ENCODE peak calls at places on chromosomes 4 and X, in nine cellular contexts. One of them, this sample, is unnamed. For H3K4me1, the result is how much of the 10 kb centered on the place peaks cover.

GRCh38 chrX:27186671-27187070 is 276.5 kb downstream of the PPP4R3C start:
- DNase-seq in stomach: no peak
- DNase-seq in heart left ventricle: no peak
- DNase-seq in IMR-90: peak
- DNase-seq in transverse colon: peak
- DNase-seq in endothelial cell of umbilical vein: peak
- DNase-seq in adrenal gland: peak
- DNase-seq in esophagus squamous epithelium: no peak
- DNase-seq in suprapubic skin: no peak
- DNase-seq in this sample: no peak

GRCh38 chr4:121876976-121877773 is 6.9 kb upstream of the BBS7 start:
- DNase-seq in stomach: no peak
- DNase-seq in heart left ventricle: no peak
- DNase-seq in IMR-90: peak
- DNase-seq in transverse colon: no peak
- DNase-seq in endothelial cell of umbilical vein: no peak
- DNase-seq in adrenal gland: no peak
- DNase-seq in esophagus squamous epithelium: no peak
- DNase-seq in suprapubic skin: no peak
- DNase-seq in this sample: no peak

GRCh38 chrX:13283968-13284914 is 35.6 kb downstream of the ATXN3L start:
- DNase-seq in stomach: no peak
- DNase-seq in heart left ventricle: no peak
- DNase-seq in IMR-90: peak
- DNase-seq in transverse colon: no peak
- DNase-seq in endothelial cell of umbilical vein: peak
- DNase-seq in adrenal gland: no peak
- DNase-seq in esophagus squamous epithelium: no peak
- DNase-seq in suprapubic skin: no peak
- DNase-seq in this sample: no peak

GRCh38 chrX:22109442-22109841 is 77.3 kb downstream of the PHEX start:
- DNase-seq in stomach: no peak
- DNase-seq in heart left ventricle: no peak
- DNase-seq in IMR-90: peak
- DNase-seq in transverse colon: no peak
- DNase-seq in endothelial cell of umbilical vein: no peak
- DNase-seq in adrenal gland: no peak
- DNase-seq in esophagus squamous epithelium: no peak
- DNase-seq in suprapubic skin: no peak
- DNase-seq in this sample: no peak

GRCh38 chr4:105126311-105127153 is 20.1 kb upstream of the TET2 start:
- DNase-seq in stomach: no peak
- DNase-seq in heart left ventricle: no peak
- DNase-seq in IMR-90: peak
- DNase-seq in transverse colon: no peak
- DNase-seq in endothelial cell of umbilical vein: peak
- DNase-seq in adrenal gland: no peak
- DNase-seq in esophagus squamous epithelium: no peak
- DNase-seq in suprapubic skin: no peak
- DNase-seq in this sample: no peak

GRCh38 chrX:11663875-11664210 is 1.9 kb downstream of the ARHGAP6 start:
- DNase-seq in stomach: no peak
- DNase-seq in heart left ventricle: no peak
- DNase-seq in IMR-90: no peak
- DNase-seq in transverse colon: no peak
- DNase-seq in endothelial cell of umbilical vein: no peak
- DNase-seq in adrenal gland: no peak
- DNase-seq in esophagus squamous epithelium: no peak
- DNase-seq in suprapubic skin: no peak
- DNase-seq in this sample: no peak

GRCh38 chrX:149829751-149830191 is 48.0 kb downstream of the MAGEA9 start:
- DNase-seq in stomach: no peak
- DNase-seq in heart left ventricle: no peak
- DNase-seq in IMR-90: peak
- DNase-seq in transverse colon: no peak
- DNase-seq in endothelial cell of umbilical vein: no peak
- DNase-seq in adrenal gland: no peak
- DNase-seq in esophagus squamous epithelium: no peak
- DNase-seq in suprapubic skin: no peak
- DNase-seq in this sample: no peak

GRCh38 chr4:60201052-60201673 is 999.0 kb upstream of the ADGRL3 start:
- DNase-seq in stomach: peak
- DNase-seq in heart left ventricle: no peak
- DNase-seq in IMR-90: peak
- DNase-seq in transverse colon: peak
- DNase-seq in endothelial cell of umbilical vein: peak
- DNase-seq in adrenal gland: peak
- DNase-seq in esophagus squamous epithelium: no peak
- DNase-seq in suprapubic skin: no peak
- DNase-seq in this sample: no peak

DNA sequence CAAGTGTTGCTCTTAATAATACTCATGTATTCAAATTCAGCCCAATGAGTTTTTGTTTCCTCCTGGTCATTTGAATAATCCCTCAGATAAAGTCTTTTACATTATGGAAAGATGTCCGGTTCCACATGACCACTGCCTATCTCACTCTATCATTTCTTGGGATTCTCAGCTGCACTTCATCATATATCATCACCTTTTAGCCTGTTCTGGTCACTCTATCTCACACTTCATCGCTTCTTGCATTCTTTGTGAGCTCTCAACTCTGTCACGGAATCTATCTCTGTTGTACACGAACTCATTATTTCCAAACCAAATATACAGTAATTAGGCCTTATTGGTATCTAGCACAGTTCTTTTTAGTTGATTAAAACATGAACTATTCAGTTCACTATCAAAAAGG is 126.9 kb upstream of the HAND2 start:
- DNase-seq in stomach: no peak
- DNase-seq in heart left ventricle: no peak
- DNase-seq in IMR-90: no peak
- DNase-seq in transverse colon: no peak
- DNase-seq in endothelial cell of umbilical vein: no peak
- DNase-seq in adrenal gland: no peak
- DNase-seq in esophagus squamous epithelium: no peak
- DNase-seq in suprapubic skin: no peak
- DNase-seq in this sample: no peak
- H3K27ac ChIP-seq in stomach: no peak
- H3K27ac ChIP-seq in heart left ventricle: no peak
- H3K27ac ChIP-seq in IMR-90: no peak
- H3K27ac ChIP-seq in transverse colon: no peak
- H3K27ac ChIP-seq in endothelial cell of umbilical vein: no peak
- H3K27ac ChIP-seq in adrenal gland: no peak
- H3K27ac ChIP-seq in esophagus squamous epithelium: no peak
- H3K27ac ChIP-seq in suprapubic skin: no peak
- H3K27ac ChIP-seq in this sample: no peak

GRCh38 chr4:115090483-115091075 is 22.8 kb downstream of the NDST4 start:
- DNase-seq in stomach: no peak
- DNase-seq in heart left ventricle: no peak
- DNase-seq in IMR-90: peak
- DNase-seq in transverse colon: no peak
- DNase-seq in endothelial cell of umbilical vein: peak
- DNase-seq in adrenal gland: no peak
- DNase-seq in esophagus squamous epithelium: no peak
- DNase-seq in suprapubic skin: no peak
- DNase-seq in this sample: no peak
- TF ChIP-seq POLR2A in stomach: no peak
- TF ChIP-seq POLR2A in heart left ventricle: no peak
- TF ChIP-seq POLR2A in IMR-90: no peak
- TF ChIP-seq POLR2A in transverse colon: no peak
- TF ChIP-seq POLR2A in endothelial cell of umbilical vein: no peak
- TF ChIP-seq POLR2A in adrenal gland: no peak
- TF ChIP-seq POLR2A in esophagus squamous epithelium: no peak
- TF ChIP-seq POLR2A in suprapubic skin: no peak
- TF ChIP-seq POLR2A in this sample: no peak

GRCh38 chr4:150321113-150321512 is 242.9 kb downstream of the DCLK2 start:
- DNase-seq in stomach: no peak
- DNase-seq in heart left ventricle: no peak
- DNase-seq in IMR-90: no peak
- DNase-seq in transverse colon: no peak
- DNase-seq in endothelial cell of umbilical vein: no peak
- DNase-seq in adrenal gland: no peak
- DNase-seq in esophagus squamous epithelium: no peak
- DNase-seq in suprapubic skin: no peak
- DNase-seq in this sample: no peak
- H3K4me1 ChIP-seq in stomach: under half
- H3K4me1 ChIP-seq in heart left ventricle: under half
- H3K4me1 ChIP-seq in IMR-90: under half
- H3K4me1 ChIP-seq in transverse colon: under half
- H3K4me1 ChIP-seq in endothelial cell of umbilical vein: under half
- H3K4me1 ChIP-seq in adrenal gland: under half
- H3K4me1 ChIP-seq in esophagus squamous epithelium: under half
- H3K4me1 ChIP-seq in suprapubic skin: under half
- H3K4me1 ChIP-seq in this sample: under half

GRCh38 chr4:22720091-22720490 is 27.4 kb downstream of the GBA3 start:
- DNase-seq in stomach: no peak
- DNase-seq in heart left ventricle: no peak
- DNase-seq in IMR-90: peak
- DNase-seq in transverse colon: no peak
- DNase-seq in endothelial cell of umbilical vein: no peak
- DNase-seq in adrenal gland: no peak
- DNase-seq in esophagus squamous epithelium: no peak
- DNase-seq in suprapubic skin: no peak
- DNase-seq in this sample: no peak

GRCh38 chr4:22713841-22714240 is 21.1 kb downstream of the GBA3 start:
- DNase-seq in stomach: no peak
- DNase-seq in heart left ventricle: no peak
- DNase-seq in IMR-90: no peak
- DNase-seq in transverse colon: no peak
- DNase-seq in endothelial cell of umbilical vein: no peak
- DNase-seq in adrenal gland: no peak
- DNase-seq in esophagus squamous epithelium: no peak
- DNase-seq in suprapubic skin: no peak
- DNase-seq in this sample: no peak

GRCh38 chr4:22721189-22721588 is 28.5 kb downstream of the GBA3 start:
- DNase-seq in stomach: no peak
- DNase-seq in heart left ventricle: no peak
- DNase-seq in IMR-90: no peak
- DNase-seq in transverse colon: no peak
- DNase-seq in endothelial cell of umbilical vein: no peak
- DNase-seq in adrenal gland: no peak
- DNase-seq in esophagus squamous epithelium: no peak
- DNase-seq in suprapubic skin: no peak
- DNase-seq in this sample: no peak

GRCh38 chr4:22719218-22719617 is 26.5 kb downstream of the GBA3 start:
- DNase-seq in stomach: no peak
- DNase-seq in heart left ventricle: no peak
- DNase-seq in IMR-90: no peak
- DNase-seq in transverse colon: no peak
- DNase-seq in endothelial cell of umbilical vein: no peak
- DNase-seq in adrenal gland: no peak
- DNase-seq in esophagus squamous epithelium: no peak
- DNase-seq in suprapubic skin: no peak
- DNase-seq in this sample: no peak
- H3K27ac ChIP-seq in stomach: no peak
- H3K27ac ChIP-seq in heart left ventricle: no peak
- H3K27ac ChIP-seq in IMR-90: no peak
- H3K27ac ChIP-seq in transverse colon: no peak
- H3K27ac ChIP-seq in endothelial cell of umbilical vein: no peak
- H3K27ac ChIP-seq in adrenal gland: no peak
- H3K27ac ChIP-seq in esophagus squamous epithelium: no peak
- H3K27ac ChIP-seq in suprapubic skin: no peak
- H3K27ac ChIP-seq in this sample: no peak

This sample was measured in prostate gland.